ENCODE peak calls at places on chromosome 4, in four cellular contexts. K, A, B and F are unnamed samples.

GRCh38 chr4:8910100-8910821 is 38.6 kb upstream of the HMX1 start:
- DNase-seq in K (no peak), B (peak; percentile 6), A (no peak), F (no peak)

GRCh38 chr4:86032476-86033022 is 327.3 kb downstream of the MAPK10 start:
- DNase-seq in A (no peak), K (no peak), B (no peak), F (peak; percentile 75)

GRCh38 chr4:94939791-94940530 is 182.2 kb downstream of the BMPR1B start:
- DNase-seq in B (no peak), K (no peak), A (no peak), F (peak; percentile 48)

GRCh38 chr4:8593268-8594096 is 917 bp downstream of the CPZ start:
- DNase-seq in K (no peak), A (peak; percentile 32), B (no peak), F (no peak)

GRCh38 chr4:170047774-170048354 is 21.7 kb upstream of the MFAP3L start:
- DNase-seq in B (peak; percentile 27), A (peak; percentile 22), K (no peak), F (peak; percentile 47)

GRCh38 chr4:16785800-16786527 is 112.5 kb downstream of the LDB2 start:
- DNase-seq in B (no peak), K (no peak), A (peak; percentile 88), F (no peak)

GRCh38 chr4:107966903-107967302 is 22.8 kb upstream of the HADH start:
- DNase-seq in K (no peak), A (no peak), B (no peak), F (no peak)

GRCh38 chr4:73251384-73251783 is 7.2 kb downstream of the ANKRD17 start:
- DNase-seq in A (no peak), K (no peak), B (no peak), F (no peak)

GRCh38 chr4:54586343-54586953 is 71.3 kb upstream of the KIT start:
- DNase-seq in B (no peak), A (no peak), K (no peak), F (peak; percentile 55)

GRCh38 chr4:101944649-101945048 is 154.1 kb downstream of the BANK1 start:
- DNase-seq in A (peak; percentile 50), B (no peak), K (no peak), F (no peak)

GRCh38 chr4:4574792-4575191 is 32.9 kb upstream of the STX18 start:
- DNase-seq in A (peak; percentile 69), B (no peak), K (no peak), F (peak; percentile 49)

GRCh38 chr4:142110136-142110535 is 473.8 kb downstream of the IL15 start:
- DNase-seq in K (no peak), A (no peak), B (no peak), F (no peak)

GRCh38 chr4:176142253-176142652 is 53.1 kb downstream of the SPATA4 start:
- DNase-seq in A (no peak), K (no peak), B (no peak), F (no peak)

GRCh38 chr4:142840516-142841123 is 5.5 kb downstream of the INPP4B start:
- DNase-seq in K (no peak), B (no peak), A (no peak), F (peak; percentile 33)

GRCh38 chr4:108555701-108556100 is 64.7 kb upstream of the RPL34 start:
- DNase-seq in K (no peak), A (no peak), B (no peak), F (peak; percentile 44)

GRCh38 chr4:56250801-56251200 is 136.5 kb downstream of the AASDH start:
- DNase-seq in K (no peak), A (no peak), B (no peak), F (no peak)

GRCh38 chr4:35465096-35465495 is 779.2 kb downstream of the ARAP2 start:
- DNase-seq in A (no peak), K (no peak), B (no peak), F (no peak)

GRCh38 chr4:22634541-22635181 is 58.1 kb upstream of the GBA3 start:
- DNase-seq in B (no peak), K (no peak), A (no peak), F (no peak)

GRCh38 chr4:46503739-46504138 is 113.8 kb upstream of the GABRA2 start:
- DNase-seq in A (no peak), B (no peak), K (no peak), F (no peak)

GRCh38 chr4:158823461-158823873 is 54.6 kb downstream of the FNIP2 start:
- DNase-seq in B (no peak), K (no peak), A (no peak), F (peak; percentile 62)

GRCh38 chr4:7675136-7675535 is 240.4 kb upstream of the PSAPL1 start:
- DNase-seq in K (no peak), A (no peak), B (no peak), F (no peak)

GRCh38 chr4:167339781-167340180 is 105.5 kb upstream of the SPOCK3 start:
- DNase-seq in A (no peak), B (no peak), K (no peak), F (no peak)

GRCh38 chr4:125115941-125116340 is 198.8 kb upstream of the FAT4 start:
- DNase-seq in A (peak; percentile 49), B (no peak), K (no peak), F (no peak)

GRCh38 chr4:174633399-174633798 is 111.1 kb upstream of the HPGD start:
- DNase-seq in B (no peak), K (no peak), A (no peak), F (no peak)

GRCh38 chr4:55218041-55218440 is 92.6 kb upstream of the KDR start:
- DNase-seq in A (no peak), K (no peak), B (no peak), F (no peak)

GRCh38 chr4:7721984-7722551 is 217.6 kb downstream of the AFAP1 start:
- DNase-seq in A (no peak), K (no peak), B (no peak), F (no peak)

GRCh38 chr4:915041-915474 is 17.1 kb downstream of the GAK start:
- DNase-seq in A (no peak), B (no peak), K (no peak), F (no peak)

GRCh38 chr4:88189418-88189738 is 30.9 kb upstream of the ABCG2 start:
- DNase-seq in B (no peak), A (no peak), K (no peak), F (no peak)